ENCODE peak calls at places on chromosome 1, in ten cellular contexts. B is cardiac fibroblast; V is retinal pigment epithelial cell; H is A673; J is A549; F is esophagus squamous epithelium; I is stomach; N is psoas muscle; Q is GM13976; D is CD8-positive, alpha-beta T cell. U is an unnamed sample.

GRCh38 chr1:7255303-7256058 is 470.2 kb downstream of the CAMTA1 start:
- DNase-seq in B (peak), V (no peak), H (no peak), J (no peak), F (no peak), I (no peak), N (no peak), Q (no peak), D (no peak), U (no peak)

GRCh38 chr1:168709407-168709891 is 19.6 kb downstream of the DPT start:
- DNase-seq in B (peak), V (peak), H (peak), J (peak), F (no peak), I (no peak), N (no peak), Q (no peak), D (no peak), U (no peak)

GRCh38 chr1:35925741-35926140 is 5.2 kb upstream of the AGO3 start:
- DNase-seq in B (peak), V (no peak), H (no peak), J (no peak), F (no peak), I (no peak), N (no peak), Q (no peak), D (no peak), U (no peak)

GRCh38 chr1:147473735-147474049 is 67.6 kb upstream of the BCL9 start:
- DNase-seq in B (no peak), V (no peak), H (no peak), J (no peak), F (no peak), I (no peak), N (no peak), Q (no peak), D (no peak), U (no peak)

GRCh38 chr1:108831225-108831624 is 25.7 kb downstream of the AKNAD1 start:
- DNase-seq in B (peak), V (no peak), H (no peak), J (no peak), F (no peak), I (no peak), N (no peak), Q (no peak), D (no peak), U (no peak)

GRCh38 chr1:165925498-165926079 is 98.2 kb downstream of the UCK2 start:
- DNase-seq in B (no peak), V (no peak), H (no peak), J (no peak), F (no peak), I (no peak), N (no peak), Q (no peak), D (no peak), U (no peak)

GRCh38 chr1:94273111-94273510 is 35.7 kb upstream of the ARHGAP29 start:
- DNase-seq in B (no peak), V (no peak), H (no peak), J (no peak), F (no peak), I (no peak), N (no peak), Q (no peak), D (no peak), U (no peak)

GRCh38 chr1:207857447-207857846 is 53.5 kb downstream of the CD34 start:
- DNase-seq in B (no peak), V (no peak), H (no peak), J (no peak), F (no peak), I (no peak), N (no peak), Q (no peak), D (no peak), U (no peak)

GRCh38 chr1:151130837-151131586 is 15.4 kb downstream of the SEMA6C start:
- DNase-seq in B (peak), V (peak), H (peak), J (no peak), F (peak), I (peak), N (peak), Q (peak), D (peak), U (no peak)

GRCh38 chr1:183670169-183670568 is 17.1 kb upstream of the APOBEC4 start:
- DNase-seq in B (no peak), V (no peak), H (no peak), J (no peak), F (no peak), I (no peak), N (no peak), Q (no peak), D (no peak), U (no peak)
- TF ChIP-seq CTCF in B (no peak), V (peak), H (no peak), J (no peak), F (no peak), I (no peak), N (no peak), Q (no peak), D (no peak), U (peak)

GRCh38 chr1:185297986-185298385 is 19.1 kb downstream of the IVNS1ABP start:
- DNase-seq in B (peak), V (no peak), H (no peak), J (no peak), F (no peak), I (no peak), N (no peak), Q (no peak), D (no peak), U (no peak)

GRCh38 chr1:185292237-185292636 is 24.8 kb downstream of the IVNS1ABP start:
- DNase-seq in B (no peak), V (no peak), H (no peak), J (no peak), F (no peak), I (no peak), N (no peak), Q (no peak), D (no peak), U (no peak)

GRCh38 chr1:185291159-185291558 is 25.9 kb downstream of the IVNS1ABP start:
- DNase-seq in B (no peak), V (no peak), H (no peak), J (no peak), F (no peak), I (no peak), N (no peak), Q (no peak), D (no peak), U (no peak)

GRCh38 chr1:185291647-185292046 is 25.4 kb downstream of the IVNS1ABP start:
- DNase-seq in B (no peak), V (no peak), H (no peak), J (no peak), F (no peak), I (no peak), N (no peak), Q (no peak), D (no peak), U (no peak)

GRCh38 chr1:185293967-185294542 is 23.0 kb downstream of the IVNS1ABP start:
- DNase-seq in B (no peak), V (no peak), H (no peak), J (no peak), F (no peak), I (no peak), N (no peak), Q (no peak), D (no peak), U (no peak)
- TF ChIP-seq CTCF in B (no peak), V (no peak), H (no peak), J (no peak), F (no peak), I (no peak), N (no peak), Q (no peak), D (no peak), U (no peak)

DNA sequence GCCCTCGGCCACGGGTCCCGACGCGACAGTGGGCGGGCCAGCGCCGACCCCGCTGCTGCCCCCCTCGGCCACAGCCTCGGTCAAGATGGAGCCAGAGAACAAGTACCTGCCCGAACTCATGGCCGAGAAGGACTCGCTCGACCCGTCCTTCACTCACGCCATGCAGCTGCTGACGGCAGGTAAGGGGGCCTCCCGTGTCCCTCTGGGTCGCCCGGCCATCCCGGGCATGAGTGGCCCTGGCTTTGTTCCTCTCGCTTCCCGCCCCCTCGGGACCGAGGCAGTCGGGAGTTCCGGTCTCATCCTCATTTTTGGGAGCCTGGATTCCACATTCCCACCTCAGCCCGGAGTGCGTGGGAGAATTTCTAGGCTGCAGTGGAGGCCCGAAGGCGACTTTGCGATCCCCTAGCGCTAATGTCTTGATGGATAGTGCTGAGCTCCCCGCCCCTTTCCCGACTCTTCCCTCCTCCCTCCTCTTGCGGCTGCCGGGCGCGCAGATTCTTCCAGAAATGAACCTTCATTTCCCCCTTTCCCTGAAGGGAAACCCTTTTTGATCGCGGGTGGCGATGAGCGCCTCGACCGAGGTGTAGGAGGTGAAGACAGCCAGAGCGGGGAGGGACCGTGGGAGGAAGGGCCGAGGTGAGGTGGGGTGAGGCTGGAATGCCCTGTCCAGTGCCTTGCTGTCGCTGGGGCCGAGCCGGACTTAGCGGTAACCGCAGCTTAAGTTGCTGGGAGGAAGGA is 700 bp downstream of the KHDRBS1 start:
- DNase-seq in B (peak), V (no peak), H (peak), J (peak), F (no peak), I (peak), N (peak), Q (peak), D (peak), U (no peak)
- TF ChIP-seq CTCF in B (no peak), V (no peak), H (no peak), J (no peak), F (no peak), I (no peak), N (no peak), Q (no peak), D (no peak), U (no peak)

GRCh38 chr1:156444407-156445001 is 56.1 kb downstream of the MEF2D start:
- DNase-seq in B (peak), V (no peak), H (peak), J (peak), F (no peak), I (no peak), N (no peak), Q (peak), D (no peak), U (no peak)
- TF ChIP-seq CTCF in B (peak), V (peak), H (peak), J (peak), F (peak), I (no peak), N (peak), Q (peak), D (peak), U (peak)

GRCh38 chr1:119251751-119252150 is 111.3 kb upstream of the WARS2 start:
- DNase-seq in B (no peak), V (no peak), H (no peak), J (no peak), F (no peak), I (no peak), N (no peak), Q (no peak), D (no peak), U (no peak)

GRCh38 chr1:119249283-119249682 is 108.8 kb upstream of the WARS2 start:
- DNase-seq in B (no peak), V (no peak), H (no peak), J (no peak), F (no peak), I (no peak), N (no peak), Q (no peak), D (no peak), U (no peak)

GRCh38 chr1:119254067-119254720 is 113.7 kb upstream of the WARS2 start:
- DNase-seq in B (peak), V (no peak), H (no peak), J (no peak), F (no peak), I (no peak), N (no peak), Q (no peak), D (no peak), U (peak)

GRCh38 chr1:119253366-119253765 is 112.9 kb upstream of the WARS2 start:
- DNase-seq in B (peak), V (no peak), H (no peak), J (no peak), F (no peak), I (no peak), N (no peak), Q (no peak), D (no peak), U (no peak)

DNA sequence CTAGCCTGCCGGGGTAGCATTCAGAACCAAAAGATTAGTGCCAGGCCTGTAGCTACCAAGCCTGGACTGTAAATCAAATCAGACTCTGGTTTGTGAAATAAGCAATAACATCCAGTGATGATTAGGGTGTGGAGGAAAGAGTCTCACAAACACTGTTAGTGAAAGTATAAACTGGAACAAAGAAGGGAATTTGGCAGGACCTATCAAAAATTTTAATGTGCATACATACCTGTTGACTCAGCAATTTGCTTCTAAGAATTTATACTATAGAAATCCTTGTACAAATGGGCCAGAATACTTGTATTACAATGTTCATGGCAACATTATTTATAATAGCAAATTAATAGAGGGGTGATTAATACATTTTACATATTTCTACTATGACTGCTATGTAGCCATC is 109.8 kb upstream of the WARS2 start:
- DNase-seq in B (no peak), V (no peak), H (no peak), J (no peak), F (no peak), I (no peak), N (no peak), Q (no peak), D (no peak), U (no peak)
- TF ChIP-seq CTCF in B (no peak), V (no peak), H (no peak), J (no peak), F (no peak), I (no peak), N (no peak), Q (no peak), D (no peak), U (no peak)

DNA sequence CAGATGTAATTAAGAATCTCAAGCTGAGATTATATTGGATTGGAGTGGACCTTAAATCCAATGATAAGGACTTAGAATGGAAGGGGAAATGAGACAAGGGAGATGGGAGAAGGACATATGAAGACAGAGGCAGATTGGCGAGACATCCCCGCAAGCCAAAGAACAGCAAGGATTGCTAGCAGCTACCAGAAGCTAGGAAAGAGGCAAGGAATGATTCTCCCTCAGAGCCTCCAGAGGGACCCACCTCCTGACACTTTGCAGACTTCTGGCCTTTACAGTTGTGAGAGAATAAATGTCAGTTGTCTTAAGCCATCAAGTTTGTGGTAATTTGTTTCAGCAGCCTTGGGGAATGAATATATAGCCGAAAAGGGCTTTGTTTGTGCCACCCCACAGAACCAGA is 20.7 kb downstream of the METTL13 start:
- DNase-seq in B (no peak), V (no peak), H (no peak), J (no peak), F (no peak), I (no peak), N (no peak), Q (no peak), D (no peak), U (no peak)
- TF ChIP-seq CTCF in B (no peak), V (no peak), H (no peak), J (no peak), F (no peak), I (no peak), N (no peak), Q (no peak), D (no peak), U (peak)

GRCh38 chr1:29240400-29240837 is 4.1 kb downstream of the PTPRU start:
- DNase-seq in B (no peak), V (no peak), H (no peak), J (no peak), F (no peak), I (no peak), N (no peak), Q (no peak), D (no peak), U (no peak)
- TF ChIP-seq CTCF in B (no peak), V (peak), H (peak), J (no peak), F (no peak), I (no peak), N (no peak), Q (no peak), D (no peak), U (peak)

DNA sequence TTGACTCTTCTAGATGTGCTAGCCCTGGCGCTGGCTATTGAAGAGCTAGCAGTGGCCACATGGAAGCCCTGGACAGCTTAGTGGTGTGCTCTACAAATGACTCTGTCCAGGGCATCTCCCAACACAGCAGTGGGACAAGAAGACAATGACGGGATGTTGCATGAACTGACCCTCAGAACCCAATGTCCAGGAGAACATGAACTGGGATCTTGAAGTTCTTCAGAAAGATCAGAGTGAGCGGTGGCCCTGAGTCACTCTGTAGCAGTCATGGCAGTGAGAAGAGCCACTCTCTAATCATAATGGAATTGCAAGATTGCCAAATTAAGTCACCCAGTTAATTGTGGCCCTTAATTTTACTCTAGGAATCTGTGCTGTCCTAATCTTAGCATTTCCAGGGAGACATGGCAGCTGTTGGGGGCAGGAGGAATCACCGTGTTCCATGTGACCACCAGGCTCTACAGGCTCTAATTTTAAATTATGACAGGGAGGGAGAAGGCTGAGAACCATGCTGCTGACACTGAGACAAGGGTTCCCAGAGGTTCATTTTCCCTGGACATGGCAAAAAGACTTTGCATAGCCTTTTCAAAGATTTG is 10.2 kb upstream of the OBSCN start:
- DNase-seq in B (no peak), V (no peak), H (no peak), J (no peak), F (no peak), I (no peak), N (no peak), Q (no peak), D (no peak), U (no peak)
- TF ChIP-seq CTCF in B (no peak), V (no peak), H (no peak), J (no peak), F (no peak), I (no peak), N (no peak), Q (no peak), D (no peak), U (no peak)

GRCh38 chr1:185681034-185681633 is 53.1 kb upstream of the HMCN1 start:
- DNase-seq in B (peak), V (peak), H (peak), J (peak), F (no peak), I (no peak), N (no peak), Q (no peak), D (no peak), U (no peak)
- TF ChIP-seq CTCF in B (peak), V (peak), H (peak), J (peak), F (peak), I (no peak), N (peak), Q (peak), D (peak), U (peak)